ENCODE peak calls at places on chromosomes 16 and 17, in four cellular contexts. One of them, this sample, is unnamed.

GRCh38 chr17:57498443-57498842 is 242.1 kb downstream of the MSI2 start:
- DNase-seq in H9: no peak
- DNase-seq in IMR-90: no peak
- DNase-seq in neuronal stem cell: no peak
- DNase-seq in this sample: no peak

GRCh38 chr17:51275381-51275780 is 15.0 kb downstream of the UTP18 start:
- DNase-seq in neuronal stem cell: no peak
- DNase-seq in IMR-90: peak; percentile 86
- DNase-seq in H9: no peak
- DNase-seq in this sample: no peak

GRCh38 chr16:88069397-88070168 is 118.3 kb downstream of the BANP start:
- DNase-seq in H9: no peak
- DNase-seq in neuronal stem cell: no peak
- DNase-seq in IMR-90: no peak
- DNase-seq in this sample: no peak

GRCh38 chr17:31888124-31888523 is 13.4 kb downstream of the UTP6 start:
- DNase-seq in H9: no peak
- DNase-seq in IMR-90: no peak
- DNase-seq in neuronal stem cell: no peak
- DNase-seq in this sample: no peak

GRCh38 chr17:2593846-2594656 is 597 bp downstream of the PAFAH1B1 start:
- DNase-seq in neuronal stem cell: peak; percentile 82
- DNase-seq in IMR-90: peak; percentile 61
- DNase-seq in H9: peak; percentile 87
- DNase-seq in this sample: peak; percentile 92

GRCh38 chr16:57985204-57986121 is 14.5 kb upstream of the CNGB1 start:
- DNase-seq in neuronal stem cell: no peak
- DNase-seq in H9: peak; percentile 36
- DNase-seq in IMR-90: no peak
- DNase-seq in this sample: peak; percentile 30

GRCh38 chr16:85010446-85010930 is 847 bp downstream of the ZDHHC7 start:
- DNase-seq in H9: no peak
- DNase-seq in IMR-90: no peak
- DNase-seq in neuronal stem cell: no peak
- DNase-seq in this sample: no peak

GRCh38 chr16:11032000-11032921 is 87.9 kb downstream of the CLEC16A start:
- DNase-seq in neuronal stem cell: no peak
- DNase-seq in IMR-90: no peak
- DNase-seq in H9: no peak
- DNase-seq in this sample: peak; percentile 81

GRCh38 chr16:86016201-86016965 is 117.4 kb downstream of the IRF8 start:
- DNase-seq in H9: peak; percentile 69
- DNase-seq in neuronal stem cell: peak; percentile 62
- DNase-seq in IMR-90: peak; percentile 70
- DNase-seq in this sample: peak; percentile 76

GRCh38 chr16:11152205-11152604 is 103.8 kb downstream of the SOCS1 start:
- DNase-seq in H9: no peak
- DNase-seq in neuronal stem cell: no peak
- DNase-seq in IMR-90: no peak
- DNase-seq in this sample: no peak

GRCh38 chr17:44097110-44097810 is 26.2 kb downstream of the HDAC5 start:
- DNase-seq in IMR-90: peak; percentile 81
- DNase-seq in H9: no peak
- DNase-seq in neuronal stem cell: no peak
- DNase-seq in this sample: no peak

GRCh38 chr16:49930841-49931240 is 74.9 kb upstream of the ZNF423 start:
- DNase-seq in H9: no peak
- DNase-seq in IMR-90: no peak
- DNase-seq in neuronal stem cell: no peak
- DNase-seq in this sample: no peak

GRCh38 chr17:44209786-44210341 is 9.6 kb downstream of the UBTF start:
- DNase-seq in H9: no peak
- DNase-seq in IMR-90: peak; percentile 40
- DNase-seq in neuronal stem cell: no peak
- DNase-seq in this sample: no peak

GRCh38 chr16:67884684-67885083 is at the start of gene NRN1L:
- DNase-seq in neuronal stem cell: peak; percentile 75
- DNase-seq in H9: peak; percentile 96
- DNase-seq in IMR-90: peak; percentile 89
- DNase-seq in this sample: peak; percentile 95

GRCh38 chr17:1643293-1643998 is 2.1 kb downstream of the SCARF1 start:
- DNase-seq in H9: peak; percentile 96
- DNase-seq in IMR-90: no peak
- DNase-seq in neuronal stem cell: peak; percentile 45
- DNase-seq in this sample: peak; percentile 81

GRCh38 chr17:78558181-78558850 is 18.9 kb downstream of the DNAH17 start:
- DNase-seq in IMR-90: no peak
- DNase-seq in neuronal stem cell: no peak
- DNase-seq in H9: no peak
- DNase-seq in this sample: peak; percentile 56

GRCh38 chr16:8589293-8590160 is 784 bp downstream of the TMEM114 start:
- DNase-seq in H9: peak; percentile 47
- DNase-seq in neuronal stem cell: no peak
- DNase-seq in IMR-90: no peak
- DNase-seq in this sample: no peak

GRCh38 chr17:62565817-62566216 is 61.7 kb upstream of the MRC2 start:
- DNase-seq in neuronal stem cell: no peak
- DNase-seq in IMR-90: peak; percentile 86
- DNase-seq in H9: no peak
- DNase-seq in this sample: no peak

GRCh38 chr17:71024172-71024571 is 854.8 kb downstream of the KCNJ2 start:
- DNase-seq in neuronal stem cell: no peak
- DNase-seq in IMR-90: peak; percentile 7
- DNase-seq in H9: no peak
- DNase-seq in this sample: no peak

GRCh38 chr16:31354394-31355291 is at the start of gene ITGAX:
- DNase-seq in neuronal stem cell: no peak
- DNase-seq in H9: peak; percentile 45
- DNase-seq in IMR-90: peak; percentile 20
- DNase-seq in this sample: peak; percentile 55

GRCh38 chr17:35889818-35890773 is 9.9 kb upstream of the CCL5 start:
- DNase-seq in neuronal stem cell: no peak
- DNase-seq in IMR-90: peak; percentile 68
- DNase-seq in H9: no peak
- DNase-seq in this sample: no peak

GRCh38 chr16:89093602-89094251 is at the start of gene ACSF3:
- DNase-seq in H9: no peak
- DNase-seq in IMR-90: peak; percentile 41
- DNase-seq in neuronal stem cell: peak; percentile 40
- DNase-seq in this sample: peak; percentile 19

GRCh38 chr16:27967169-27967568 is 96.3 kb downstream of the GSG1L start:
- DNase-seq in H9: no peak
- DNase-seq in neuronal stem cell: no peak
- DNase-seq in IMR-90: no peak
- DNase-seq in this sample: no peak

GRCh38 chr17:28675980-28676379 is 14.0 kb downstream of the SUPT6H start:
- DNase-seq in neuronal stem cell: no peak
- DNase-seq in IMR-90: no peak
- DNase-seq in H9: no peak
- DNase-seq in this sample: peak; percentile 48

GRCh38 chr16:1706386-1707192 is 594 bp downstream of the MAPK8IP3 start:
- DNase-seq in H9: no peak
- DNase-seq in neuronal stem cell: no peak
- DNase-seq in IMR-90: peak; percentile 36
- DNase-seq in this sample: peak; percentile 27

GRCh38 chr17:78557598-78558039 is 19.6 kb downstream of the DNAH17 start:
- DNase-seq in H9: no peak
- DNase-seq in neuronal stem cell: no peak
- DNase-seq in IMR-90: peak; percentile 60
- DNase-seq in this sample: peak; percentile 32

GRCh38 chr17:1109606-1110523 is 69.9 kb downstream of the ABR start:
- DNase-seq in H9: peak; percentile 75
- DNase-seq in neuronal stem cell: no peak
- DNase-seq in IMR-90: no peak
- DNase-seq in this sample: peak; percentile 70

GRCh38 chr16:70437017-70437581 is 1.8 kb downstream of the ST3GAL2 start:
- DNase-seq in IMR-90: peak; percentile 94
- DNase-seq in H9: peak; percentile 86
- DNase-seq in neuronal stem cell: no peak
- DNase-seq in this sample: peak; percentile 97

GRCh38 chr16:79047337-79047736 is 553.2 kb downstream of the MAF start:
- DNase-seq in H9: no peak
- DNase-seq in neuronal stem cell: no peak
- DNase-seq in IMR-90: no peak
- DNase-seq in this sample: peak; percentile 30

GRCh38 chr17:12977008-12977751 is 40.6 kb downstream of the ELAC2 start:
- DNase-seq in H9: peak; percentile 83
- DNase-seq in IMR-90: peak; percentile 22
- DNase-seq in neuronal stem cell: no peak
- DNase-seq in this sample: peak; percentile 54

GRCh38 chr17:78671607-78672404 is 94.6 kb upstream of the DNAH17 start:
- DNase-seq in H9: no peak
- DNase-seq in IMR-90: peak; percentile 78
- DNase-seq in neuronal stem cell: no peak
- DNase-seq in this sample: no peak

GRCh38 chr16:60077791-60078280 is 1343.7 kb upstream of the GOT2 start:
- DNase-seq in H9: no peak
- DNase-seq in neuronal stem cell: no peak
- DNase-seq in IMR-90: no peak
- DNase-seq in this sample: no peak

GRCh38 chr17:46974086-46974485 is 5.0 kb downstream of the RPRML start:
- DNase-seq in neuronal stem cell: no peak
- DNase-seq in IMR-90: no peak
- DNase-seq in H9: no peak
- DNase-seq in this sample: no peak

GRCh38 chr17:33990943-33991706 is 264.0 kb upstream of the CCL2 start:
- DNase-seq in H9: peak; percentile 23
- DNase-seq in neuronal stem cell: no peak
- DNase-seq in IMR-90: no peak
- DNase-seq in this sample: peak; percentile 32

GRCh38 chr16:68179196-68179795 is 56.6 kb downstream of the ESRP2 start:
- DNase-seq in IMR-90: peak; percentile 31
- DNase-seq in neuronal stem cell: no peak
- DNase-seq in H9: no peak
- DNase-seq in this sample: no peak

DNA sequence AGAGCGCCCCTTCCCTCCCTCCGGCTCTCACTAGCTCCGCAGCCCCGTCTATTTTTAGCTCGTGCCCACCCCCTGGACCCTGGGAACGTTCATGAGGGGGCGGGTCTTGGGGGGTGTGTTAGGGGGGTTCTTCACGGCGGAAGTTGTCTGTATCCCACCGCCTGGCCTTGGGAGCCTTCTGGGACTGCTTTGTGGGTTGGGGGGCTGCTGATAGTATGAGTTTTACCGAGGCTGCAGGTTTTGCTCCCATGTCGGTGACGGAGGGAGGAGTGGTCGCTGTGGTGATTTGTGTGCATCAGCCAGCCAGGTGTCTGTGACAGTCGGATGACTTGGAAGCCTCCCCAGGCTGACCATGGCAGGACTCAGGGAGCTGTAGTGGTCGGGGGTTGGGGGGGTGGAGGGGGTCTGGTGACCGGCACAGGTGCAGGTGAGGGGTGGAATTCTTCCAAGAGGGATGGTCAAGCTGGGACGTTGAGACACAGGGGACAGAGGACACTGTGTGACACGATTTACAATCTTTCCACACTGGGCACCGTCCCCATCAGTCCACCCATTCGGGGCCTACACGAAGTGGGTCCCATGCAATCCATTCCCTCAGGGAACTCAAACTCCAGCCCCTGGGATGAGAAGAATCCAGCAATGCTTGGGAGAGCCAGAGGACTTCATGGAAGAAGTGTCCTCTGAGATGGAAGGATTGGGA is 1.4 kb downstream of the ATP1B2 start:
- DNase-seq in H9: peak; percentile 61
- DNase-seq in IMR-90: no peak
- DNase-seq in neuronal stem cell: no peak
- DNase-seq in this sample: no peak
- H3K4ac ChIP-seq in H9: no peak overlapping the region
- H3K4ac ChIP-seq in IMR-90: no peak overlapping the region
- H3K4ac ChIP-seq in neuronal stem cell: no peak overlapping the region
- H3K4ac ChIP-seq in this sample: no peak overlapping the region

DNA sequence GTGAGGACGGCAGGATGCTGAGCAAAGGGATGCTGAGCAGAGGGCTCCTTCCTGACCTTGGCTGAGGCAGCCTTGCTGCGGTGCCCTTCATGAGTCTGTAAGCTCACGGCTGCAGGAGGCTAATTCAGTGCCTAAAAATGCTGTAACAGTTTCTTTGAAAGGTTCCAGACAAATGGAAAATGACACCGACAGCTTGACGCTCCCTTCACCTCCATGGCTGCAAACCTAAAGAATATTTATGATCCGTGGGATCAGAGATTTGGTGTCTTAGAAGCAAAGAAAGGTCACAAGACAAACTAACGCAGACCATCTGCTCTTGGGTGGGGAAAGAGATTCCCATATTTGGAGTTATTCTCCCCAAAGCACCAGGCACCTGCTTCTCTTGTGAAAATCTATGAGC is 27.9 kb downstream of the TOM1L2 start:
- DNase-seq in IMR-90: no peak
- DNase-seq in H9: no peak
- DNase-seq in neuronal stem cell: no peak
- DNase-seq in this sample: no peak
- H3K4me1 ChIP-seq in IMR-90: peaks cover 43% of the 10 kb centered on the region
- H3K4me1 ChIP-seq in H9: no peaks in the 10 kb centered on the region
- H3K4me1 ChIP-seq in neuronal stem cell: peaks cover 14% of the 10 kb centered on the region
- H3K4me1 ChIP-seq in this sample: peaks cover 13% of the 10 kb centered on the region

GRCh38 chr17:82551779-82552457 is 32.4 kb downstream of the FOXK2 start:
- DNase-seq in neuronal stem cell: no peak
- DNase-seq in H9: peak; percentile 62
- DNase-seq in IMR-90: peak; percentile 70
- DNase-seq in this sample: peak; percentile 35
- H3K4ac ChIP-seq in neuronal stem cell: no peak overlapping the region
- H3K4ac ChIP-seq in H9: no peak overlapping the region
- H3K4ac ChIP-seq in IMR-90: no peak overlapping the region
- H3K4ac ChIP-seq in this sample: no peak overlapping the region

GRCh38 chr17:29710891-29711418 is 88.2 kb upstream of the CORO6 start:
- DNase-seq in H9: no peak
- DNase-seq in neuronal stem cell: no peak
- DNase-seq in IMR-90: peak; percentile 56
- DNase-seq in this sample: peak; percentile 65
- H3K4me1 ChIP-seq in H9: no peaks in the 10 kb centered on the region
- H3K4me1 ChIP-seq in neuronal stem cell: peaks cover 12% of the 10 kb centered on the region
- H3K4me1 ChIP-seq in IMR-90: peaks cover 16% of the 10 kb centered on the region
- H3K4me1 ChIP-seq in this sample: peaks cover 3% of the 10 kb centered on the region

GRCh38 chr16:24997665-24998064 is 17.5 kb downstream of the ARHGAP17 start:
- DNase-seq in neuronal stem cell: no peak
- DNase-seq in IMR-90: no peak
- DNase-seq in H9: no peak
- DNase-seq in this sample: no peak
- H3K4ac ChIP-seq in neuronal stem cell: no peak overlapping the region
- H3K4ac ChIP-seq in IMR-90: peak overlapping the region; percentile 31
- H3K4ac ChIP-seq in H9: no peak overlapping the region
- H3K4ac ChIP-seq in this sample: no peak overlapping the region

This sample was measured in mesendoderm.